ENCODE peak calls at places on chromosomes 11 and 22, in eight cellular contexts. One of them, this sample, is unnamed. For H3K9me3, the result is how much of the 10 kb centered on the place peaks cover.

GRCh38 chr11:13958596-13958995 is 3.9 kb upstream of the SPON1 start:
- DNase-seq in fibroblast of lung: no peak
- DNase-seq in suprapubic skin: no peak
- DNase-seq in IMR-90: no peak
- DNase-seq in heart left ventricle: no peak
- DNase-seq in neuronal stem cell: no peak
- DNase-seq in neural progenitor cell: no peak
- DNase-seq in adipocyte: no peak
- DNase-seq in this sample: no peak

GRCh38 chr11:70201876-70202861 is 927 bp upstream of the FADD start:
- DNase-seq in neuronal stem cell: no peak
- DNase-seq in suprapubic skin: no peak
- DNase-seq in neural progenitor cell: no peak
- DNase-seq in IMR-90: no peak
- DNase-seq in fibroblast of lung: peak
- DNase-seq in adipocyte: peak
- DNase-seq in heart left ventricle: no peak
- DNase-seq in this sample: no peak

GRCh38 chr11:17267576-17267975 is 9.0 kb upstream of the NUCB2 start:
- DNase-seq in neuronal stem cell: no peak
- DNase-seq in fibroblast of lung: peak
- DNase-seq in suprapubic skin: no peak
- DNase-seq in IMR-90: peak
- DNase-seq in adipocyte: peak
- DNase-seq in heart left ventricle: no peak
- DNase-seq in neural progenitor cell: no peak
- DNase-seq in this sample: no peak

GRCh38 chr11:73072935-73073481 is 69.1 kb downstream of the FCHSD2 start:
- DNase-seq in IMR-90: peak
- DNase-seq in heart left ventricle: no peak
- DNase-seq in suprapubic skin: no peak
- DNase-seq in adipocyte: peak
- DNase-seq in fibroblast of lung: peak
- DNase-seq in neural progenitor cell: no peak
- DNase-seq in neuronal stem cell: no peak
- DNase-seq in this sample: no peak

GRCh38 chr11:45651841-45652745 is 13.3 kb downstream of the CHST1 start:
- DNase-seq in IMR-90: no peak
- DNase-seq in neural progenitor cell: peak
- DNase-seq in heart left ventricle: no peak
- DNase-seq in fibroblast of lung: no peak
- DNase-seq in adipocyte: no peak
- DNase-seq in suprapubic skin: peak
- DNase-seq in neuronal stem cell: no peak
- DNase-seq in this sample: no peak

GRCh38 chr11:75303544-75304224 is 47.8 kb downstream of the ARRB1 start:
- DNase-seq in IMR-90: no peak
- DNase-seq in suprapubic skin: no peak
- DNase-seq in fibroblast of lung: no peak
- DNase-seq in heart left ventricle: no peak
- DNase-seq in neuronal stem cell: no peak
- DNase-seq in neural progenitor cell: no peak
- DNase-seq in adipocyte: no peak
- DNase-seq in this sample: no peak

GRCh38 chr11:96256604-96257003 is 86.4 kb downstream of the MAML2 start:
- DNase-seq in suprapubic skin: no peak
- DNase-seq in IMR-90: no peak
- DNase-seq in heart left ventricle: no peak
- DNase-seq in fibroblast of lung: no peak
- DNase-seq in neuronal stem cell: no peak
- DNase-seq in adipocyte: peak
- DNase-seq in neural progenitor cell: no peak
- DNase-seq in this sample: no peak

GRCh38 chr11:11836676-11837231 is 5.0 kb upstream of the USP47 start:
- DNase-seq in suprapubic skin: no peak
- DNase-seq in neural progenitor cell: no peak
- DNase-seq in IMR-90: peak
- DNase-seq in neuronal stem cell: no peak
- DNase-seq in fibroblast of lung: no peak
- DNase-seq in adipocyte: peak
- DNase-seq in heart left ventricle: no peak
- DNase-seq in this sample: no peak

GRCh38 chr11:2811206-2812091 is 74.1 kb downstream of the CDKN1C start:
- DNase-seq in neural progenitor cell: no peak
- DNase-seq in heart left ventricle: peak
- DNase-seq in adipocyte: no peak
- DNase-seq in neuronal stem cell: no peak
- DNase-seq in IMR-90: no peak
- DNase-seq in fibroblast of lung: no peak
- DNase-seq in suprapubic skin: no peak
- DNase-seq in this sample: no peak

GRCh38 chr22:48263431-48263765 is 1500.9 kb downstream of the TBC1D22A start:
- DNase-seq in neural progenitor cell: no peak
- DNase-seq in suprapubic skin: peak
- DNase-seq in neuronal stem cell: no peak
- DNase-seq in fibroblast of lung: no peak
- DNase-seq in IMR-90: no peak
- DNase-seq in heart left ventricle: no peak
- DNase-seq in adipocyte: no peak
- DNase-seq in this sample: no peak
- H3K9me3 ChIP-seq in neural progenitor cell: under half
- H3K9me3 ChIP-seq in suprapubic skin: under half
- H3K9me3 ChIP-seq in neuronal stem cell: under half
- H3K9me3 ChIP-seq in fibroblast of lung: under half
- H3K9me3 ChIP-seq in IMR-90: half or more
- H3K9me3 ChIP-seq in heart left ventricle: under half
- H3K9me3 ChIP-seq in adipocyte: under half
- H3K9me3 ChIP-seq in this sample: half or more

DNA sequence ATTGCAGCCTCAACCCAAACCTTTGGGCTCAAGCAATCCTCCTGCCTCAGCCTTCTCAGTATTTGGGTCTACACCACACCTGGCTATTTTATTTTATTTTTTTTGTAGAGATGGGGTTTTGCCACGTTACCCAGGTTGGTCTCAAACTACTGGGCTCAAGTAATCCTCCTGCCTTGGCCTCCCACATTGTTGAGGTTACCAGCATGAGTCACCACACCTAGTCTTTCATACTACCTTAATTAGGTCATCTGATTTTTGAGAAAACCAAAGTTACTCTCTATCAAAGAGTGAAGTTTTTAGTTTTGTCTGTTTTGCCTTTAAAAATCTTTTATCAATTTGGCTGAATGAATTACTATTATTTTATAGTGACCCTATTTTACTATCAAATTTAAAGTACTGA is 335.6 kb upstream of the LRRC4C start:
- DNase-seq in adipocyte: no peak
- DNase-seq in IMR-90: no peak
- DNase-seq in fibroblast of lung: peak
- DNase-seq in neural progenitor cell: no peak
- DNase-seq in neuronal stem cell: no peak
- DNase-seq in heart left ventricle: no peak
- DNase-seq in suprapubic skin: no peak
- DNase-seq in this sample: no peak
- H3K9me3 ChIP-seq in adipocyte: under half
- H3K9me3 ChIP-seq in IMR-90: under half
- H3K9me3 ChIP-seq in fibroblast of lung: under half
- H3K9me3 ChIP-seq in neural progenitor cell: under half
- H3K9me3 ChIP-seq in neuronal stem cell: under half
- H3K9me3 ChIP-seq in heart left ventricle: under half
- H3K9me3 ChIP-seq in suprapubic skin: under half
- H3K9me3 ChIP-seq in this sample: under half

DNA sequence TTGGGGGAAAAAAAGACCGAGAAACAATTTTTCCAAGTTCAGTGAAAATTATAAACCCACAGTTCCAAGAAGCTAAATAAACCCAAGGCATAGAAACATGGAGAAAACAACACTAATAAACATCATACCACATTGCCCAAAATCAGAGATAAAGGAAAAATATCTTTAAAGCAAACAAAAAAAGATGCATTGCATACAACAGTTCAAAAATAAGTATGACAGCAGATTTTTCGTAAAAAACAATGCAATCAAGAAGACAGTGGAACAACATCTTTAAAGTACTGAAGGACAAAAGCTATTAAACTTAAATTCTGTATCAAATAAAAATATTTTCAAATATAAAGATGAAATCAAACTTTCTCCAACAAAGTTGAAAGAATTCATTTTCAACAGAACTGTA is 921.3 kb downstream of the METTL15 start:
- DNase-seq in fibroblast of lung: no peak
- DNase-seq in neural progenitor cell: no peak
- DNase-seq in IMR-90: no peak
- DNase-seq in suprapubic skin: no peak
- DNase-seq in neuronal stem cell: no peak
- DNase-seq in heart left ventricle: no peak
- DNase-seq in adipocyte: peak
- DNase-seq in this sample: no peak
- H3K9me3 ChIP-seq in fibroblast of lung: under half
- H3K9me3 ChIP-seq in neural progenitor cell: under half
- H3K9me3 ChIP-seq in IMR-90: under half
- H3K9me3 ChIP-seq in suprapubic skin: under half
- H3K9me3 ChIP-seq in neuronal stem cell: under half
- H3K9me3 ChIP-seq in heart left ventricle: under half
- H3K9me3 ChIP-seq in adipocyte: under half
- H3K9me3 ChIP-seq in this sample: under half

GRCh38 chr22:47391169-47392053 is 629.0 kb downstream of the TBC1D22A start:
- DNase-seq in fibroblast of lung: no peak
- DNase-seq in heart left ventricle: peak
- DNase-seq in IMR-90: no peak
- DNase-seq in suprapubic skin: no peak
- DNase-seq in neural progenitor cell: no peak
- DNase-seq in adipocyte: no peak
- DNase-seq in neuronal stem cell: no peak
- DNase-seq in this sample: no peak

GRCh38 chr22:47390026-47390970 is 627.8 kb downstream of the TBC1D22A start:
- DNase-seq in fibroblast of lung: no peak
- DNase-seq in IMR-90: no peak
- DNase-seq in suprapubic skin: no peak
- DNase-seq in heart left ventricle: no peak
- DNase-seq in neuronal stem cell: no peak
- DNase-seq in neural progenitor cell: no peak
- DNase-seq in adipocyte: no peak
- DNase-seq in this sample: no peak

GRCh38 chr22:47393191-47393590 is 630.7 kb downstream of the TBC1D22A start:
- DNase-seq in neuronal stem cell: no peak
- DNase-seq in heart left ventricle: no peak
- DNase-seq in neural progenitor cell: no peak
- DNase-seq in fibroblast of lung: no peak
- DNase-seq in suprapubic skin: peak
- DNase-seq in IMR-90: no peak
- DNase-seq in adipocyte: no peak
- DNase-seq in this sample: no peak

GRCh38 chr22:47392729-47393128 is 630.3 kb downstream of the TBC1D22A start:
- DNase-seq in suprapubic skin: no peak
- DNase-seq in IMR-90: no peak
- DNase-seq in fibroblast of lung: no peak
- DNase-seq in adipocyte: no peak
- DNase-seq in heart left ventricle: no peak
- DNase-seq in neural progenitor cell: no peak
- DNase-seq in neuronal stem cell: no peak
- DNase-seq in this sample: no peak

GRCh38 chr22:47392054-47392347 is 629.6 kb downstream of the TBC1D22A start:
- DNase-seq in fibroblast of lung: no peak
- DNase-seq in IMR-90: no peak
- DNase-seq in adipocyte: no peak
- DNase-seq in suprapubic skin: no peak
- DNase-seq in heart left ventricle: no peak
- DNase-seq in neural progenitor cell: no peak
- DNase-seq in neuronal stem cell: no peak
- DNase-seq in this sample: no peak
- H3K9me3 ChIP-seq in fibroblast of lung: under half
- H3K9me3 ChIP-seq in IMR-90: under half
- H3K9me3 ChIP-seq in adipocyte: under half
- H3K9me3 ChIP-seq in suprapubic skin: under half
- H3K9me3 ChIP-seq in heart left ventricle: under half
- H3K9me3 ChIP-seq in neural progenitor cell: under half
- H3K9me3 ChIP-seq in neuronal stem cell: under half
- H3K9me3 ChIP-seq in this sample: under half

This sample was measured in AG04450.